ENCODE peak calls at places on chromosomes 13 and 19, in six cellular contexts. U is mesothelial cell of epicardium; N is stromal cell of bone marrow; J is activated CD8-positive, alpha-beta memory T cell treated with anti-CD3 and anti-CD28 coated beads, Interleukin-2, amount 50 U/mL, for 4 hours; E is iPS-NIHi11; I is NCI-H2029. L is an unnamed sample.

GRCh38 chr19:5093297-5093858 is 124.5 kb downstream of the KDM4B start:
- DNase-seq in U (no peak), N (no peak), J (no peak), E (no peak), I (no peak), L (no peak)

GRCh38 chr19:55377356-55378131 is 918 bp downstream of the TMEM190 start:
- DNase-seq in U (no peak), N (no peak), J (no peak), E (no peak), I (no peak), L (no peak)

GRCh38 chr19:37655689-37656491 is 625 bp upstream of the ZFP30 start:
- DNase-seq in U (peak; percentile 91), N (peak; percentile 64), J (peak; percentile 83), E (peak; percentile 89), I (peak; percentile 73), L (peak; percentile 50)

GRCh38 chr13:40613192-40613818 is 53.1 kb downstream of the FOXO1 start:
- DNase-seq in U (no peak), N (no peak), J (peak; percentile 43), E (no peak), I (no peak), L (no peak)

GRCh38 chr13:106468207-106468606 is 67.3 kb downstream of the EFNB2 start:
- DNase-seq in U (no peak), N (no peak), J (no peak), E (no peak), I (no peak), L (no peak)

GRCh38 chr19:49890349-49891311 is 6.1 kb downstream of the IL4I1 start:
- DNase-seq in U (no peak), N (no peak), J (peak; percentile 66), E (peak; percentile 91), I (peak; percentile 68), L (no peak)

GRCh38 chr19:30074741-30075460 is 132.9 kb downstream of the URI1 start:
- DNase-seq in U (no peak), N (no peak), J (no peak), E (no peak), I (no peak), L (no peak)

GRCh38 chr13:91406619-91407018 is 8.2 kb downstream of the GPC5 start:
- DNase-seq in U (no peak), N (peak; percentile 6), J (no peak), E (peak; percentile 55), I (no peak), L (peak; percentile 3)

GRCh38 chr19:48255376-48256303 is at the start of gene CARD8:
- DNase-seq in U (peak; percentile 67), N (peak; percentile 71), J (peak; percentile 69), E (peak; percentile 71), I (peak; percentile 75), L (peak; percentile 77)